ENCODE peak calls at places on chromosome 18, in eight cellular contexts. Q is foreskin keratinocyte, R is HCT116, B is nephron progenitor cell, X is IMR-90, L is OCI-LY7, Y is A549, I is colonic mucosa. F is an unnamed sample.
A peak's percentile ranks its signal among the peaks of the same experiment; 100 is the strongest.

GRCh38 chr18:21453512-21453862 is 147.0 kb downstream of the ESCO1 start:
- DNase-seq in L (no peak), B (no peak), Y (no peak), Q (no peak), X (no peak), R (no peak), I (no peak), F (no peak)

GRCh38 chr18:75785175-75785574 is 357.7 kb upstream of the SMIM21 start:
- DNase-seq in I (no peak), Y (no peak), L (no peak), B (no peak), Q (no peak), R (no peak), X (no peak), F (no peak)

GRCh38 chr18:7617738-7618422 is 50.8 kb downstream of the PTPRM start:
- DNase-seq in Q (peak; percentile 26), Y (no peak), B (no peak), X (peak; percentile 70), L (no peak), R (no peak), I (peak; percentile 32), F (no peak)

GRCh38 chr18:9683418-9684396 is 24.4 kb upstream of the RAB31 start:
- DNase-seq in I (no peak), Y (peak; percentile 83), B (no peak), L (no peak), R (peak; percentile 50), X (peak; percentile 70), Q (peak; percentile 53), F (no peak)

GRCh38 chr18:75265255-75265654 is 54.7 kb downstream of the TSHZ1 start:
- DNase-seq in B (no peak), Q (no peak), R (no peak), L (no peak), X (peak; percentile 11), I (no peak), Y (no peak), F (no peak)

GRCh38 chr18:5630057-5630765 is 86.4 kb upstream of the EPB41L3 start:
- DNase-seq in L (no peak), X (peak; percentile 41), I (peak; percentile 88), Q (peak; percentile 57), B (peak; percentile 90), R (no peak), Y (peak; percentile 25), F (peak; percentile 37)

GRCh38 chr18:22703883-22704626 is 229.1 kb upstream of the RBBP8 start:
- DNase-seq in R (peak; percentile 52), Q (peak; percentile 40), X (peak; percentile 40), Y (peak; percentile 60), B (peak; percentile 18), I (peak; percentile 38), L (peak; percentile 56), F (peak; percentile 9)

GRCh38 chr18:62332964-62333695 is 8.0 kb downstream of the TNFRSF11A start:
- DNase-seq in I (no peak), Q (no peak), L (no peak), B (no peak), R (no peak), X (no peak), Y (no peak), F (no peak)

GRCh38 chr18:75207298-75208054 is 1.5 kb downstream of the PTGR3 start:
- DNase-seq in B (no peak), I (no peak), X (peak; percentile 73), Y (no peak), L (no peak), Q (peak; percentile 36), R (no peak), F (no peak)

GRCh38 chr18:31950620-31951019 is 7.7 kb upstream of the TRAPPC8 start:
- DNase-seq in L (no peak), X (no peak), R (no peak), B (no peak), I (no peak), Y (no peak), Q (no peak), F (no peak)

GRCh38 chr18:5424903-5425302 is 118.9 kb downstream of the EPB41L3 start:
- DNase-seq in Y (peak; percentile 32), B (no peak), Q (peak; percentile 17), X (peak; percentile 65), L (peak; percentile 62), I (no peak), R (no peak), F (no peak)

GRCh38 chr18:995641-996040 is 91.0 kb downstream of the ADCYAP1 start:
- DNase-seq in B (no peak), Y (no peak), R (no peak), Q (peak; percentile 36), I (no peak), X (peak; percentile 7), L (no peak), F (no peak)

GRCh38 chr18:55779711-55780590 is 192.0 kb upstream of the TCF4 start:
- DNase-seq in Y (no peak), B (peak; percentile 75), X (peak; percentile 30), L (peak; percentile 5), R (no peak), I (no peak), Q (no peak), F (peak; percentile 3)

GRCh38 chr18:78698914-78699313 is 280.7 kb upstream of the SALL3 start:
- DNase-seq in X (no peak), B (no peak), I (no peak), R (no peak), L (no peak), Y (no peak), Q (no peak), F (no peak)

GRCh38 chr18:21191596-21192307 is 50.3 kb upstream of the GREB1L start:
- DNase-seq in B (peak; percentile 55), X (peak; percentile 55), I (peak; percentile 49), R (peak; percentile 57), Q (peak; percentile 52), L (peak; percentile 30), Y (peak; percentile 67), F (peak; percentile 46)

GRCh38 chr18:32771871-32772499 is 838 bp downstream of the KLHL14 start:
- DNase-seq in X (no peak), L (no peak), R (no peak), Y (no peak), B (peak; percentile 63), Q (no peak), I (no peak), F (no peak)

GRCh38 chr18:41767960-41768359 is 187.1 kb upstream of the PIK3C3 start:
- DNase-seq in X (peak; percentile 48), Q (peak; percentile 63), L (no peak), Y (peak; percentile 5), R (no peak), B (no peak), I (no peak), F (peak; percentile 4)
- TF ChIP-seq CTCF in X (peak; percentile 37), Q (peak; percentile 76), L (no peak), Y (no peak), R (no peak), B (no peak), I (no peak), F (no peak)

DNA sequence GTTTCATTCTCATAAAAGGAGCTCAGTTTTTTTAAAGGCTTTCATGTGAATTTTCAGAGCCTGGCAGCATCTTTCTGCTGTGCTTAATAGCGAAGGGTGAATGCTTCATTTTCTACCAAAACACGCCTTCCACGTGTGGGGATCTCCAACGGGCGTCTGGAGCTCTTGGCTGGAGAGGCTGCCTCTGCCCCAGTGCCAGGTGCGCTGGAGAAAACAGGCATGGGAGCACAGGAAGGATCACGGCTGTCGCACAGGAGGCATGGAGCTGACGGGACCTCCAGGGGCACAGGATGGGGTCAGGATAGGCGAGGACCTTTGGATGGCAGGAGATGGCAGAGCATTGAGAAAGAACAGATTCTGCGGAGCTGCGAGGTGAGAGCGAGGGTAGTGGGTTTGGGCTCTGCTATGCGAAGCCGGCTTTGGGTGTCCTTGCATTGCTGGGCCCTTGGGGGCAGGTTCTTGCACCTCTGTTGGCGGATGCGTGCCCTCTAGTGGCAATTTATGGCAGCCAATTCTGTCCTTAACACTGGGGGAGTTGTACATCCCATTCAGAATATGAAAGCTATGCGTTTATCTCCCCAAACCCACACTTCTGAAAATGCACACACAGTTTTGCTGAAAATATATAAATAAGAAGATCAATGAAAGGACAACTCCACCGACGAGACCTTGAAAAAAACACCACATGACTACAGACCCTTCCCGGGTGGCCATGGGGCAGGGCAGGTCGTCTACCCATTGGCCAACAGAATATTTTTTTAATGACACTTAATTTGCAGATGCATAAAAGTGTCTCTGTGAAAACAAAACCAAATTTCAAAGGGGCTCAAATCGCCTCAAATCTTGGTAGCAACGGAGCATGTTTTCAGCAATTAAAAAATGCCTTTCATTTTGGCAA is 90.4 kb upstream of the SLC35G4 start:
- DNase-seq in Y (peak; percentile 62), Q (peak; percentile 30), B (peak; percentile 69), L (peak; percentile 82), I (peak; percentile 27), R (peak; percentile 57), X (peak; percentile 55), F (peak; percentile 69)
- TF ChIP-seq CTCF in Y (peak; percentile 55), Q (peak; percentile 78), B (peak; percentile 80), L (peak; percentile 96), I (no peak), R (peak; percentile 94), X (peak; percentile 71), F (peak; percentile 70)

DNA sequence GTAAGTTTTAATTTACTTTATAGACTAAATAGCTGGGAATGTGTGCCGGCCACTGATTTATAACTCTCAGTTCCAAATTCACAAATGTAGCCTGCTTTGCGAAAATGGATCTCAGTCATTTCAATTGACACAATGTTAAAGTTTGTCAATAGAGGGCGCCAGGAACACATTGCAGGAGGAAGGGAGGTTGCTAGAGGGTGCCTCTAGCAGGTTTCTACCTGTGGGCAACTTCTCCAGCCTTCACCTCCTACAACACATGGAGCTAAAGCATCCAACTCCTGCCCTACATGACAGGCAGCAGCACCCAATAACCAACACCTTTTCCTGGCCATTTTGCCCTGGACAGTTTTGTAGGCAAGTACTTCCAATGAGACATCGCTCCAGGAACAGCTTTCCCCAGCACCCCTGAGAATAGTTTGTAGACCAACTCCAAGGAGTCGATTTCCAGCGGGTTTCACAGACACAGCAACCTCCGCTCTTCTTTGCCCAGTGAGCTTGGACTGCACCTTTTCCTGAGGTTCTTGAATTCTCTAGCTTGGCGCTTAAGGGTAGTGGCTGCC is 784.8 kb upstream of the CDH2 start:
- DNase-seq in I (no peak), Q (peak; percentile 47), R (peak; percentile 39), Y (peak; percentile 16), X (peak; percentile 22), B (peak; percentile 26), L (peak; percentile 33), F (peak; percentile 1)
- TF ChIP-seq CTCF in I (no peak), Q (peak; percentile 83), R (peak; percentile 60), Y (peak; percentile 42), X (peak; percentile 66), B (peak; percentile 67), L (peak; percentile 80), F (no peak)

GRCh38 chr18:43587538-43588153 is 310.4 kb upstream of the SYT4 start:
- DNase-seq in R (no peak), I (no peak), X (peak; percentile 41), Y (peak; percentile 17), L (peak; percentile 3), Q (peak; percentile 50), B (no peak), F (no peak)

GRCh38 chr18:43588838-43589237 is 311.5 kb upstream of the SYT4 start:
- DNase-seq in R (no peak), X (no peak), Y (no peak), Q (no peak), L (no peak), I (no peak), B (no peak), F (no peak)

GRCh38 chr18:43590182-43590903 is 313.1 kb upstream of the SYT4 start:
- DNase-seq in Q (peak; percentile 17), R (no peak), Y (peak; percentile 29), B (no peak), L (no peak), X (no peak), I (no peak), F (no peak)

GRCh38 chr18:43592268-43592667 is 315.0 kb upstream of the SYT4 start:
- DNase-seq in Y (no peak), Q (no peak), R (no peak), I (no peak), B (no peak), L (no peak), X (no peak), F (no peak)

GRCh38 chr18:43589611-43590151 is 312.4 kb upstream of the SYT4 start:
- DNase-seq in X (no peak), R (no peak), I (no peak), B (no peak), Q (no peak), L (no peak), Y (no peak), F (no peak)
- TF ChIP-seq CTCF in X (no peak), R (no peak), I (no peak), B (no peak), Q (no peak), L (no peak), Y (no peak), F (no peak)